ENCODE peak calls at places on chromosome 9, in five cellular contexts. J is neural progenitor cell, X is HCT116, I is ascending aorta, A is AG04449. G is an unnamed sample.

GRCh38 chr9:133309608-133310007 is 26.4 kb downstream of the SURF6 start:
- DNase-seq in X (no peak), A (no peak), I (no peak), J (no peak), G (no peak)

GRCh38 chr9:105693435-105694275 is 686 bp upstream of the TMEM38B start:
- DNase-seq in X (no peak), J (peak), I (no peak), A (no peak), G (peak)

GRCh38 chr9:120692901-120693573 is 21.2 kb downstream of the MEGF9 start:
- DNase-seq in I (no peak), J (no peak), A (peak), X (no peak), G (no peak)

GRCh38 chr9:2093920-2094597 is 78.9 kb downstream of the SMARCA2 start:
- DNase-seq in J (no peak), A (peak), X (no peak), I (no peak), G (no peak)

GRCh38 chr9:107690026-107690425 is 200.5 kb upstream of the KLF4 start:
- DNase-seq in J (no peak), I (no peak), X (no peak), A (no peak), G (no peak)

GRCh38 chr9:93450817-93451761 is at the start of gene FAM120A:
- DNase-seq in J (peak), X (peak), I (no peak), A (no peak), G (peak)

GRCh38 chr9:87543251-87543650 is 45.6 kb downstream of the DAPK1 start:
- DNase-seq in A (no peak), I (no peak), J (no peak), X (no peak), G (no peak)

GRCh38 chr9:114820776-114821501 is 15.1 kb upstream of the TNFSF15 start:
- DNase-seq in I (no peak), A (no peak), X (no peak), J (no peak), G (no peak)

GRCh38 chr9:94139672-94140417 is 55.6 kb downstream of the PTPDC1 start:
- DNase-seq in I (peak), X (peak), A (peak), J (no peak), G (no peak)

GRCh38 chr9:84139296-84140100 is 158.9 kb downstream of the RMI1 start:
- DNase-seq in X (no peak), J (no peak), A (no peak), I (no peak), G (no peak)

GRCh38 chr9:74804018-74804385 is 83.7 kb downstream of the TRPM6 start:
- DNase-seq in I (no peak), X (peak), A (no peak), J (no peak), G (no peak)

GRCh38 chr9:134339183-134339806 is 13.0 kb downstream of the RXRA start:
- DNase-seq in J (no peak), A (no peak), X (no peak), I (no peak), G (no peak)

GRCh38 chr9:93577940-93578682 is 1.7 kb downstream of the PHF2 start:
- DNase-seq in J (no peak), X (no peak), A (no peak), I (no peak), G (no peak)

GRCh38 chr9:126629007-126629674 is 15.4 kb downstream of the LMX1B start:
- DNase-seq in A (no peak), X (no peak), I (no peak), J (no peak), G (no peak)

GRCh38 chr9:100281069-100281468 is 71.7 kb downstream of the TEX10 start:
- DNase-seq in J (no peak), I (no peak), X (no peak), A (no peak), G (no peak)

GRCh38 chr9:85863875-85864274 is 77.1 kb upstream of the NAA35 start:
- DNase-seq in A (no peak), I (no peak), J (no peak), X (no peak), G (no peak)
- TF ChIP-seq CTCF in A (no peak), I (no peak), J (no peak), X (no peak), G (no peak)

DNA sequence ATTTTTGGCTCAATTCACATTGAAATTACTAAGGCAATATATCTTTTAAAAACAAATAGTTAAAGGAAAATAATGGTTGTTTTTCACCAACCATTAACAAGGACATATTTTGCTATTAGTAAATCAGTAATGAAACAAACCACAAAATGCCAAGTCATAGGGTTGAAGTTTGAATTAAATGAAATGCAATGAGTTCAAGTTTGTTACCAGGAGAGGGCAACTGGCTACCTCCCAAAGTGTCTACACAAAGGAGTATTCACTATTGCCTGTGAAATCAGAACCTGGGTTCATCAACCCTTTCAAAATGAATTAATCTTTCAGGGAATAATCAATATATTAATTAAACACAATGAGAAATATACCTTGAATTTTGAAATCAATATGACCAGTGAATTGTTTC is 138.4 kb upstream of the DMRTA1 start:
- DNase-seq in A (no peak), I (no peak), X (no peak), J (no peak), G (no peak)
- TF ChIP-seq CTCF in A (no peak), I (no peak), X (no peak), J (no peak), G (no peak)

GRCh38 chr9:73200694-73201432 is 49.2 kb downstream of the ANXA1 start:
- DNase-seq in X (peak), J (peak), I (no peak), A (no peak), G (peak)
- TF ChIP-seq CTCF in X (peak), J (peak), I (peak), A (peak), G (peak)

DNA sequence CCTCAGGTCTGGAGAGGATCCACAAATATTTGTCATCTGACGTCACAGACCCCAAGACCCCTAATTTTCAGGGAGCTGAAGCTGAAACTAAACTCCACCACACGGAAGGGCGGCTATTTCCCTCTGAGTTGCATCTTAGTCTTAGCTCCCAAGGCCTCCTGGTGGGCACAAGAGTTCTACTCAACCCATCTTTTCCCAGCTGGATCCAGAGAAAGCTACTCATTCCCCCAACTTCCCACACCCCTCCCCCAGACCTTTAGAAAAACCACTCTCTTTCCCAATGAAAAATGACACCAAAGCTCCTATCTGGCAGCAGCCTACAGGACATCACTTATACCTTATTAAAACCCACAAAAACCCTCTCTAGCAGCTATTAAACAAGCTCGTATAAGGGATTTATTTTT is 67.1 kb upstream of the SLC1A1 start:
- DNase-seq in I (no peak), J (peak), X (no peak), A (no peak), G (no peak)
- TF ChIP-seq CTCF in I (no peak), J (no peak), X (no peak), A (no peak), G (no peak)

G was measured in GM13977.